ENCODE peak calls at places on chromosomes 4 and X, in nine cellular contexts. G is mucosa of descending colon; A is neural progenitor cell; V is endothelial cell of umbilical vein; M is fibroblast of lung; D is small intestine; E is left lung; N is pancreas; J is CD8-positive, alpha-beta T cell. I is an unnamed sample. For H3K36me3, the result is how much of the 10 kb centered on the place peaks cover.

GRCh38 chr4:39446842-39447573 is 11.7 kb downstream of the RPL9 start:
- DNase-seq in G (peak), A (peak), V (peak), M (peak), D (peak), E (peak), N (peak), J (peak), I (peak)

GRCh38 chr4:184808719-184809062 is 17.1 kb downstream of the ACSL1 start:
- DNase-seq in G (no peak), A (no peak), V (no peak), M (no peak), D (no peak), E (no peak), N (no peak), J (no peak), I (no peak)

GRCh38 chr4:113784497-113785254 is 23.1 kb upstream of the CAMK2D start:
- DNase-seq in G (no peak), A (no peak), V (peak), M (peak), D (no peak), E (no peak), N (no peak), J (no peak), I (peak)

GRCh38 chr4:152581536-152582160 is 45.8 kb upstream of the FBXW7 start:
- DNase-seq in G (no peak), A (no peak), V (no peak), M (no peak), D (peak), E (no peak), N (no peak), J (no peak), I (peak)

GRCh38 chrX:129760155-129760554 is 19.6 kb upstream of the SASH3 start:
- DNase-seq in G (no peak), A (no peak), V (no peak), M (no peak), D (no peak), E (no peak), N (no peak), J (no peak), I (no peak)

GRCh38 chr4:6546681-6547447 is 28.1 kb upstream of the MAN2B2 start:
- DNase-seq in G (peak), A (peak), V (peak), M (peak), D (peak), E (no peak), N (no peak), J (peak), I (peak)

GRCh38 chr4:76601791-76602190 is 166.8 kb downstream of the SHROOM3 start:
- DNase-seq in G (no peak), A (no peak), V (peak), M (no peak), D (peak), E (no peak), N (no peak), J (no peak), I (no peak)

GRCh38 chr4:143335979-143336827 is 473 bp upstream of the GAB1 start:
- DNase-seq in G (peak), A (peak), V (peak), M (peak), D (peak), E (peak), N (peak), J (no peak), I (peak)

GRCh38 chr4:151484396-151485102 is 75.6 kb downstream of the FHIP1A start:
- DNase-seq in G (no peak), A (peak), V (peak), M (peak), D (no peak), E (no peak), N (no peak), J (no peak), I (peak)

GRCh38 chrX:1727531-1728027 is 112.7 kb downstream of the ASMT start:
- DNase-seq in G (no peak), A (no peak), V (no peak), M (no peak), D (no peak), E (no peak), N (no peak), J (no peak), I (no peak)

GRCh38 chrX:93874554-93874953 is 200.5 kb downstream of the FAM133A start:
- DNase-seq in G (no peak), A (peak), V (no peak), M (no peak), D (no peak), E (no peak), N (no peak), J (no peak), I (peak)

GRCh38 chrX:24186986-24187385 is 37.5 kb downstream of the ZFX start:
- DNase-seq in G (no peak), A (no peak), V (no peak), M (no peak), D (peak), E (no peak), N (no peak), J (no peak), I (no peak)
- H3K36me3 ChIP-seq in G (under half), A (under half), V (under half), M (under half), D (under half), E (under half), N (under half), J (under half), I (under half)

DNA sequence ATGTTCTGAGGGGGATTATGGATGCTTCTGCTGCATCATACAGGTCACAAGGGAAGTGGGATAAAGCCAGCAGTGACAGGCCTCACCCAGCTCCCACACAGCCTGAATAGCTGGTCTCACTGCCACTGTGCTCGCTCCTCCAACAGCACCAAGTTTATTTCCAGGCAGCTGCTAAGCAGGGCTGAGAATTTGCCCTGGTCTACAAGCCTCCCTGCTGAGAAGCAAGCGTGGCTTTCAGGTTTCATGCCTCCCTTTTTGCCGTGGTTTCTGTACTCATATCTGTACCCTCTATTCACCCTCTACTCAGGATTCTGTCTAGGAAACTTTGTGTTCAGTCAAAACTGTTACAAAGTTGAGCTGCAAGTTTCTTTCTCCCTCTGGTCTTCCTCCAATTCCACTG is 78.6 kb downstream of the MAGEC1 start:
- DNase-seq in G (no peak), A (no peak), V (no peak), M (no peak), D (no peak), E (no peak), N (no peak), J (no peak), I (no peak)
- H3K36me3 ChIP-seq in G (under half), A (under half), V (under half), M (under half), D (under half), E (under half), N (under half), J (under half), I (under half)

DNA sequence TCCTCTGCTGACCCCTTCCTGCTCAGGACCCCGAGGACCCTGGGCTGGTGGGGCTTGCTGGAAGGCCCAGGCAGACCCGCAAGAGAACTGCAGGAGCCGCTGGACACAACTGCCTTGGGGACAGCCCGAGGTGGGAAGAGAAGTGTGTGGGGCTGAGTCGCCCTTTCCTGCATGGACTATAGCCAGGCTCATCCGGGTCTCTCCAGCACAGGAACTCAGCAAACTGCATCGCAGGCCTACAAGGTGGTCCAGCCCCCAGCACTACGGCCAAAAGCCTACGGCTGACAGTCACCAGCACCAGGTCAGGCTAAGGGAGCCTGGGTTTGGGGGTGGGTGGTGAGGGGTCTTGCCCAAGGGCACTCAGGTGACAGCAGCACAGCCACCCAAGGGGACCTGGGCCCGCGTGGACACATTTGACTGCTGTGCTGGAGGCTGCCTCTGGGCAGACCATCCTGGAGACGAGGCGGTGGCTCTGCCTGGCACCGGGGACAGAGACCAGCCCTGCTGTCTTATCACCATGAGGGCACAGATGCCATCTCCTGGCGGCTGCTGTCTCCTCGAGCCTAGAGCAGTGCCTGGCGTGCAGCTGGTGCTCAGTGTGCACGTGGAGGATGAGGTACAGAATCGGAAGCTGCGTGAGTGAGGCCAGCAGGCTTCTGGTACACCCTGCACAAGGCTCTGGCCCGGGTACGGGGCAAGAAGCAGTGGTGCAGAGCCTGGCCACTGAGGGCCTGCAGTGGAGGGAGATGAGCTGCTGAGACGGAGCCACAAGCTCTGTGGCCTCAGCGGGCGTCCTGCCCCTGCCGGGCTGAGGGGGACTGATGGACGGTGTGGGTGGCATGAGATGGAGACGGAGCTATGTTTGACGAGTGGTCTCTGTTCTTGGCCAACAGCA is 15.1 kb downstream of the LRPAP1 start:
- DNase-seq in G (peak), A (no peak), V (peak), M (no peak), D (no peak), E (peak), N (peak), J (no peak), I (no peak)
- H3K36me3 ChIP-seq in G (under half), A (under half), V (half or more), M (under half), D (under half), E (half or more), N (under half), J (under half), I (under half)

GRCh38 chr4:87097075-87097474 is 123.3 kb downstream of the KLHL8 start:
- DNase-seq in G (no peak), A (peak), V (no peak), M (no peak), D (no peak), E (no peak), N (no peak), J (no peak), I (no peak)
- H3K36me3 ChIP-seq in G (under half), A (under half), V (under half), M (under half), D (under half), E (under half), N (under half), J (under half), I (under half)

DNA sequence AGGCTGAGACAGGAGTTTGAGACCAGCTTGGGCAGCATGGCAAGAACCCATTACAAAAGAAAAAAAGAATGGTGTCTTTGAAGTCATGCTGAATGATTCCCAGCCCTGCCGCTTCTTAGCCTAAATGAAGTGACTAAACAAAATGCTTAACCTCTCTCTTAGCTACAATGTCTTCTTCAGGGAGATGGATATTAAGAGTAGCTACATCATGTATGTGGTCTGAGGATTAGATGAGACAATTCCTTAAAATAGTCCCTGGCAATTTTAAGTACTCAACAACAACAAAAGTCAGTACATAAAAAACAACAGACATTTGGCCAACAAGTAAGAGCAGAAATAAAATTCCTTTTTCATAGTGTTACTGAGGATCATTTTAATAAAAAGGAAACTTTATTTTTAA is 64.3 kb upstream of the COX18 start:
- DNase-seq in G (no peak), A (no peak), V (no peak), M (no peak), D (no peak), E (no peak), N (no peak), J (no peak), I (no peak)
- H3K36me3 ChIP-seq in G (under half), A (under half), V (under half), M (under half), D (under half), E (half or more), N (under half), J (under half), I (half or more)

GRCh38 chrX:78125148-78125547 is 14.3 kb downstream of the TAF9B start:
- DNase-seq in G (no peak), A (no peak), V (no peak), M (no peak), D (no peak), E (no peak), N (no peak), J (no peak), I (no peak)
- H3K36me3 ChIP-seq in G (under half), A (under half), V (under half), M (under half), D (under half), E (half or more), N (under half), J (under half), I (under half)

GRCh38 chr4:88040707-88041106 is 33.3 kb downstream of the PKD2 start:
- DNase-seq in G (no peak), A (no peak), V (no peak), M (no peak), D (no peak), E (no peak), N (no peak), J (no peak), I (no peak)

GRCh38 chr4:88037936-88038335 is 30.5 kb downstream of the PKD2 start:
- DNase-seq in G (no peak), A (no peak), V (no peak), M (no peak), D (no peak), E (no peak), N (no peak), J (no peak), I (no peak)

GRCh38 chr4:88041626-88042025 is 34.2 kb downstream of the PKD2 start:
- DNase-seq in G (no peak), A (no peak), V (no peak), M (no peak), D (peak), E (no peak), N (no peak), J (no peak), I (no peak)

GRCh38 chr4:88043001-88043400 is 35.6 kb downstream of the PKD2 start:
- DNase-seq in G (no peak), A (no peak), V (peak), M (no peak), D (no peak), E (no peak), N (no peak), J (no peak), I (no peak)

DNA sequence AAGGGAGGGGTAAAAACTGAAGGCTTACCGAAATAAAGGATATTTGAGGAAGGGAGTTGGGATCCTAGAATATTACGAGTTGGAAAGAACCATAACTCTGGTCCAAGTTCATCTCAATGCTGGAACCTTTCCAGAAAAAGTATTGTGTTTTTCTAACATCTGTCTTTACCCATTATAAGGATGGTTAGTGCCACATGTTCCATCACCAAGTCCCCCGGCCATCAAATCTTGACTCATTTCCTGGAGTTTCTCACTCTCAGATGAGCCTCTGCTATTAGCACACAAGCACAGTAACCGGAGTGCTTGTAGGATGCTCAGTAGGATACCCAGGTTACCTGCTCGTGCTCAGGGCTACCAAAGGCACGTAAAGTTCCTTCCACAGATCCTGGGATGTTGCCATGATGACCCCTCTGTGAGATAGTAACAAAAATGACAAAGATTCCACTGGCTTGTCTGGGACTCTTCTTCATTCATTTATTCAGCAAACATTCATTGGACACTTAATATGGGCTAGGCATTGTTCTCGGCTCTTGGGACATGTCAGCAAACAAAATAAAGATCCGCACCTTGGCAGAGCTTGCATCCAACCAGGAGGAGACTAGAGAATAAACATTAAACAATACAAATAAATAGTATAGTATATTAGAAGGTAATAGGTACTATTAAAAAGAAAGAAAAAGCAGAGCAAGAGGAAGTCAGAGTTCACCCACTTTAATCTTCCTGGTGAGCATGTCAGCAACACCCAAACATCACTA is 36.3 kb downstream of the PKD2 start:
- DNase-seq in G (no peak), A (no peak), V (peak), M (no peak), D (no peak), E (no peak), N (no peak), J (no peak), I (no peak)
- H3K36me3 ChIP-seq in G (under half), A (under half), V (under half), M (under half), D (under half), E (half or more), N (under half), J (under half), I (half or more)

DNA sequence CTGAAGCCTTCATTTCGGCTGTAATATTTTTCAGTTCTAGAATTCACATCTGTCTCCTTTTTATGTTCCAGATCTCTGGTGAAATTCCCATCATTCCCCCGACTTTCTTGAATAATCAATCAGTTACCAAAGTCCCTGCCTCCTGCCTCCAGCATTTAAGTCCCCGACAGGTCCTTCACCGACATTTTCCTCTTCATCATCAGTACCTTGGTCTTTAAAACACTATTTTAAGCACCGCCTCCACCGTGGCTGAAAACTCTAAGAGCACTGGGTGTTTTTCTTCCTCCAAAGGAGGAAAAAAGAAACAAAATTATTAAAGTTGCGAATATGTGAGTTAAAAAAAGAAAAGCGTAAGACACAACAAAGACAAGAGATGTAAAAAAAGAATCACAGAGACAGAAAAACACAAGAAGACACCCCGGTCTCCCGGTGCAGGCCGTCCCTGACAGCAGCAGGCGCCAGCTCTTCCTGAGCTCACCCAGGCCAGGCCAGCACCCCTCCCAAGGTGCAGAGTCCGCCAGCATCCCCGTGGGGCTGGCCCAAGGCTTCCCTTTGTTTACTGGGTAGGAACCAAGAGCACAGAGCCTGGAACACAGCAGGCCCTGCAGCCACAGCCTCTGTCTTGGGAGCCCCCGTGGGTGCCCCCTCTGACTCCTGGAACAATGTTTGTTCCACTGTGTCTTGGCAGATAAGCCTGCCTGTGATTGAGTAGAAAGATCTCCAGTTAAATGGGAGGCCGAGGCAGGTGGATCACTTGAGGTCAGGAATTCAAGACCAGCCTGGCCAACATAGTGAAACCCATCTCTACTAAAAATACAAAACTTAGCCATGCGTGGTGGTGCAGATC is 49.3 kb upstream of the CPLX1 start:
- DNase-seq in G (no peak), A (no peak), V (no peak), M (no peak), D (peak), E (no peak), N (no peak), J (no peak), I (no peak)
- H3K36me3 ChIP-seq in G (under half), A (under half), V (under half), M (under half), D (under half), E (half or more), N (under half), J (under half), I (under half)

GRCh38 chr4:75484195-75484594 is 30.0 kb downstream of the RCHY1 start:
- DNase-seq in G (no peak), A (peak), V (no peak), M (no peak), D (no peak), E (no peak), N (no peak), J (no peak), I (no peak)
- H3K36me3 ChIP-seq in G (under half), A (under half), V (under half), M (under half), D (under half), E (half or more), N (under half), J (under half), I (half or more)

I was measured in cardiac muscle cell.